ENCODE peak calls at places on chromosomes 4 and X, in four cellular contexts. F is head of caudate nucleus, U is NT2/D1, K is AG08396. Z is an unnamed sample.

GRCh38 chr4:37383579-37384229 is 139.2 kb downstream of the NWD2 start:
- DNase-seq in F (no peak), U (peak; percentile 39), K (peak; percentile 9), Z (no peak)

GRCh38 chrX:43505759-43506158 is 150.3 kb upstream of the MAOA start:
- DNase-seq in F (no peak), U (no peak), K (no peak), Z (no peak)

GRCh38 chrX:68440940-68441339 is 7.6 kb upstream of the OPHN1 start:
- DNase-seq in F (no peak), U (no peak), K (peak; percentile 9), Z (no peak)

GRCh38 chrX:18353931-18354368 is 538 bp downstream of the SCML2 start:
- DNase-seq in F (peak; percentile 16), U (peak; percentile 23), K (peak; percentile 24), Z (no peak)

GRCh38 chr4:113760852-113761681 is 471 bp downstream of the CAMK2D start:
- DNase-seq in F (peak; percentile 63), U (no peak), K (peak; percentile 79), Z (peak; percentile 75)

GRCh38 chr4:126856906-126857305 is 775.9 kb upstream of the INTU start:
- DNase-seq in F (no peak), U (no peak), K (no peak), Z (no peak)

GRCh38 chr4:833731-834367 is 7.9 kb upstream of the CPLX1 start:
- DNase-seq in F (no peak), U (no peak), K (no peak), Z (no peak)

GRCh38 chrX:25754399-25754798 is 383.7 kb upstream of the MAGEB18 start:
- DNase-seq in F (no peak), U (peak; percentile 8), K (no peak), Z (no peak)

GRCh38 chr4:10730019-10730418 is 45.5 kb upstream of the CLNK start:
- DNase-seq in F (no peak), U (no peak), K (no peak), Z (no peak)

GRCh38 chr4:183747931-183748664 is 89.0 kb downstream of the TRAPPC11 start:
- DNase-seq in F (no peak), U (no peak), K (no peak), Z (no peak)

GRCh38 chr4:142282870-142283431 is 563.1 kb downstream of the INPP4B start:
- DNase-seq in F (no peak), U (no peak), K (no peak), Z (no peak)

GRCh38 chr4:53622739-53623151 is 31.5 kb upstream of the LNX1 start:
- DNase-seq in F (no peak), U (no peak), K (no peak), Z (no peak)

GRCh38 chrX:3299626-3300025 is 46.8 kb downstream of the MXRA5 start:
- DNase-seq in F (no peak), U (no peak), K (no peak), Z (no peak)

GRCh38 chr4:3701271-3702083 is 64.7 kb upstream of the ADRA2C start:
- DNase-seq in F (no peak), U (no peak), K (no peak), Z (no peak)

GRCh38 chr4:96472103-96472867 is 632.4 kb downstream of the PDHA2 start:
- DNase-seq in F (no peak), U (no peak), K (no peak), Z (no peak)

GRCh38 chrX:54675762-54676161 is 122.3 kb downstream of the ITIH6 start:
- DNase-seq in F (no peak), U (no peak), K (no peak), Z (no peak)

GRCh38 chr4:159227984-159228383 is 125.1 kb downstream of the RAPGEF2 start:
- DNase-seq in F (peak; percentile 50), U (no peak), K (peak; percentile 86), Z (peak; percentile 8)

GRCh38 chrX:23792861-23793553 is 10.0 kb downstream of the SAT1 start:
- DNase-seq in F (no peak), U (no peak), K (no peak), Z (no peak)

GRCh38 chr4:8912506-8912905 is 40.9 kb upstream of the HMX1 start:
- DNase-seq in F (no peak), U (no peak), K (peak; percentile 7), Z (no peak)

Z was measured in substantia nigra.